ENCODE peak calls at places on chromosomes 1 and 21, in four cellular contexts. One of them, this sample, is unnamed.

GRCh38 chr1:108533351-108534083 is 26.4 kb upstream of the EEIG2 start:
- DNase-seq in CD4-positive, alpha-beta T cell: no peak
- DNase-seq in right lobe of liver: no peak
- DNase-seq in Panc1: no peak
- DNase-seq in this sample: peak; percentile 63

GRCh38 chr1:196355206-196355786 is 252.9 kb downstream of the KCNT2 start:
- DNase-seq in CD4-positive, alpha-beta T cell: no peak
- DNase-seq in right lobe of liver: no peak
- DNase-seq in Panc1: no peak
- DNase-seq in this sample: no peak

GRCh38 chr1:45026446-45026845 is 14.4 kb downstream of the UROD start:
- DNase-seq in CD4-positive, alpha-beta T cell: no peak
- DNase-seq in right lobe of liver: no peak
- DNase-seq in Panc1: no peak
- DNase-seq in this sample: no peak

GRCh38 chr21:25501448-25501847 is 105.8 kb downstream of the MRPL39 start:
- DNase-seq in CD4-positive, alpha-beta T cell: no peak
- DNase-seq in right lobe of liver: no peak
- DNase-seq in Panc1: no peak
- DNase-seq in this sample: no peak

GRCh38 chr1:100658716-100659026 is 60.9 kb upstream of the VCAM1 start:
- DNase-seq in CD4-positive, alpha-beta T cell: no peak
- DNase-seq in right lobe of liver: no peak
- DNase-seq in Panc1: no peak
- DNase-seq in this sample: no peak

GRCh38 chr1:155218854-155219591 is 10.5 kb downstream of the MTX1 start:
- DNase-seq in CD4-positive, alpha-beta T cell: no peak
- DNase-seq in right lobe of liver: no peak
- DNase-seq in Panc1: no peak
- DNase-seq in this sample: no peak

GRCh38 chr1:65444128-65444527 is 23.7 kb downstream of the LEPR start:
- DNase-seq in CD4-positive, alpha-beta T cell: no peak
- DNase-seq in right lobe of liver: no peak
- DNase-seq in Panc1: no peak
- DNase-seq in this sample: no peak

GRCh38 chr1:212062832-212063438 is 27.4 kb downstream of the DTL start:
- DNase-seq in CD4-positive, alpha-beta T cell: no peak
- DNase-seq in right lobe of liver: no peak
- DNase-seq in Panc1: no peak
- DNase-seq in this sample: no peak

GRCh38 chr1:56506314-56506743 is 73.0 kb downstream of the PLPP3 start:
- DNase-seq in CD4-positive, alpha-beta T cell: no peak
- DNase-seq in right lobe of liver: no peak
- DNase-seq in Panc1: no peak
- DNase-seq in this sample: no peak

GRCh38 chr1:109425391-109425790 is 857 bp downstream of the PSMA5 start:
- DNase-seq in CD4-positive, alpha-beta T cell: no peak
- DNase-seq in right lobe of liver: no peak
- DNase-seq in Panc1: no peak
- DNase-seq in this sample: no peak

GRCh38 chr1:154860154-154860870 is 9.8 kb downstream of the KCNN3 start:
- DNase-seq in CD4-positive, alpha-beta T cell: no peak
- DNase-seq in right lobe of liver: no peak
- DNase-seq in Panc1: no peak
- DNase-seq in this sample: no peak

GRCh38 chr1:8870118-8870517 is 8.4 kb downstream of the ENO1 start:
- DNase-seq in CD4-positive, alpha-beta T cell: no peak
- DNase-seq in right lobe of liver: no peak
- DNase-seq in Panc1: no peak
- DNase-seq in this sample: no peak

GRCh38 chr1:222385973-222386372 is 161.9 kb downstream of the HHIPL2 start:
- DNase-seq in CD4-positive, alpha-beta T cell: no peak
- DNase-seq in right lobe of liver: no peak
- DNase-seq in Panc1: no peak
- DNase-seq in this sample: no peak

GRCh38 chr1:115165776-115166175 is 76.5 kb upstream of the TSPAN2 start:
- DNase-seq in CD4-positive, alpha-beta T cell: no peak
- DNase-seq in right lobe of liver: no peak
- DNase-seq in Panc1: no peak
- DNase-seq in this sample: no peak

GRCh38 chr1:160179336-160179735 is 11.0 kb upstream of the CASQ1 start:
- DNase-seq in CD4-positive, alpha-beta T cell: no peak
- DNase-seq in right lobe of liver: no peak
- DNase-seq in Panc1: no peak
- DNase-seq in this sample: no peak
- H3K27ac ChIP-seq in CD4-positive, alpha-beta T cell: no peak overlapping the region
- H3K27ac ChIP-seq in right lobe of liver: no peak overlapping the region
- H3K27ac ChIP-seq in Panc1: no peak overlapping the region
- H3K27ac ChIP-seq in this sample: no peak overlapping the region

GRCh38 chr21:43728467-43729390 is 9.8 kb downstream of the PDXK start:
- DNase-seq in CD4-positive, alpha-beta T cell: peak; percentile 83
- DNase-seq in right lobe of liver: peak; percentile 99
- DNase-seq in Panc1: peak; percentile 48
- DNase-seq in this sample: peak; percentile 87

GRCh38 chr21:43723648-43724047 is 4.7 kb downstream of the PDXK start:
- DNase-seq in CD4-positive, alpha-beta T cell: no peak
- DNase-seq in right lobe of liver: no peak
- DNase-seq in Panc1: no peak
- DNase-seq in this sample: no peak

GRCh38 chr21:43726686-43727570 is 8.0 kb downstream of the PDXK start:
- DNase-seq in CD4-positive, alpha-beta T cell: no peak
- DNase-seq in right lobe of liver: no peak
- DNase-seq in Panc1: no peak
- DNase-seq in this sample: no peak

GRCh38 chr21:43731476-43731875 is 12.5 kb downstream of the PDXK start:
- DNase-seq in CD4-positive, alpha-beta T cell: no peak
- DNase-seq in right lobe of liver: no peak
- DNase-seq in Panc1: no peak
- DNase-seq in this sample: no peak

GRCh38 chr21:43727571-43728466 is 8.9 kb downstream of the PDXK start:
- DNase-seq in CD4-positive, alpha-beta T cell: no peak
- DNase-seq in right lobe of liver: peak; percentile 93
- DNase-seq in Panc1: no peak
- DNase-seq in this sample: peak; percentile 86
- TF ChIP-seq CTCF in CD4-positive, alpha-beta T cell: no peak
- TF ChIP-seq CTCF in right lobe of liver: no peak
- TF ChIP-seq CTCF in Panc1: no peak
- TF ChIP-seq CTCF in this sample: no peak

DNA sequence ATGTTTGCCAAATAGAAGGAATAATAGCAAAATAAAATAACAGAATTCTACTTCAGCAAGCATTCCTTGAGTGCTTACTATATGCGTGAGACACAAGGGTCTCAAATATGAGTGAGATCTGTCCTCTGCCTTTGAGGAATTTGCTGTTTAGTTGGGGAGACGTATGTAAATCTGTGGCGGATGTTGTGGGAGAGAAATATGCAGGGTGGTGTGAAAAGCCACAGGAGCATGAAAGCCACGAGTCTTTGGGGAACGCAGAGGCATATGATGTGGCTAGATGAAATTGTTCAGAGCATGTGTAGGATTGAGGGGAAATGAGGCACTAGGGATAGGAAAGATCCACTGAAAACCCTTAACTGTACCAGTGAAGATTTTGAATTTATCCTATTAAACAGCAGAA is 244.4 kb downstream of the PBX1 start:
- DNase-seq in CD4-positive, alpha-beta T cell: no peak
- DNase-seq in right lobe of liver: no peak
- DNase-seq in Panc1: no peak
- DNase-seq in this sample: no peak
- H3K9me3 ChIP-seq in CD4-positive, alpha-beta T cell: no peaks in the 10 kb centered on the region
- H3K9me3 ChIP-seq in right lobe of liver: no peaks in the 10 kb centered on the region
- H3K9me3 ChIP-seq in Panc1: no peaks in the 10 kb centered on the region
- H3K9me3 ChIP-seq in this sample: no peaks in the 10 kb centered on the region

GRCh38 chr1:43292679-43293078 is 7.3 kb upstream of the C1orf210 start:
- DNase-seq in CD4-positive, alpha-beta T cell: no peak
- DNase-seq in right lobe of liver: no peak
- DNase-seq in Panc1: no peak
- DNase-seq in this sample: no peak
- H3K27ac ChIP-seq in CD4-positive, alpha-beta T cell: no peak overlapping the region
- H3K27ac ChIP-seq in right lobe of liver: no peak overlapping the region
- H3K27ac ChIP-seq in Panc1: no peak overlapping the region
- H3K27ac ChIP-seq in this sample: peak overlapping the region; percentile 73

DNA sequence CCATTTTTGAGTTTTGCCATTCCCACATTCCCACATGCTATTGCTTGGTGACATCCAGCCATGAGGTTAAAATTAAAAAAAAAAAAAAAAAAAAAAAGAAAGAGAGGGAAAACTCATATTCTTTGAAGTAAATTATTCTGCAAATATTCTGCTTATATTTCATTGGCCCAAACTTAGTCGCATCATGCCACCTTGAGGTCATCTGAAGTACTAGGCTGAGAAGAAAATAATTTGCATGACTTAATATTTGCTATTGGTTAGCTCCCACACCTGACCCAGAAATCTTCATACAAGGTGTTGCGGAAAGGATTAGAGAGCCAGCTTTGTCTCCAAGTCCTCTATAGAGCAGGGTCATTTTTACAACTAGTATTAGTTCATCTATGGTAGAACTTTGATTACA is 2206.0 kb downstream of the MRPL39 start:
- DNase-seq in CD4-positive, alpha-beta T cell: no peak
- DNase-seq in right lobe of liver: no peak
- DNase-seq in Panc1: peak; percentile 2
- DNase-seq in this sample: no peak
- TF ChIP-seq CTCF in CD4-positive, alpha-beta T cell: no peak
- TF ChIP-seq CTCF in right lobe of liver: no peak
- TF ChIP-seq CTCF in Panc1: peak; percentile 22
- TF ChIP-seq CTCF in this sample: peak; percentile 41

DNA sequence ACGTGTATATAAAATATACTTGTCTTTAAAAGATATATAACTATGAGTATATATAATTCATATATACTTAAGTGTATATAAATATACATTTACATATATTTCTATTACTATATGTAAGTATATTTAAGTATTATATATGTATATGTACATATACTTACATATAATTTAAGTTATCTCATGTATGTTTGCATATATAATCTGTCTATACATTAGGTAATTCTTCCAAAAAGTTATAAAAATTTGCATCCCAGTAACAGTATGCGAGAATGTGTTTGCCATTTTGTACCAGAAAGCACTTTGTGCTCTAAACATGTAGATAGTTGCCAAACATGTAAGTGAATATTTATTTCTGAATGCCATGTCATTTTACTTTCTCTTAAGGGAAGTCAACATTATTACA is at the start of gene OR2AK2:
- DNase-seq in CD4-positive, alpha-beta T cell: no peak
- DNase-seq in right lobe of liver: no peak
- DNase-seq in Panc1: no peak
- DNase-seq in this sample: no peak
- H3K9me3 ChIP-seq in CD4-positive, alpha-beta T cell: no peaks in the 10 kb centered on the region
- H3K9me3 ChIP-seq in right lobe of liver: no peaks in the 10 kb centered on the region
- H3K9me3 ChIP-seq in Panc1: no peaks in the 10 kb centered on the region
- H3K9me3 ChIP-seq in this sample: no peaks in the 10 kb centered on the region

GRCh38 chr1:179126338-179127060 is 44.6 kb downstream of the TOR3A start:
- DNase-seq in CD4-positive, alpha-beta T cell: no peak
- DNase-seq in right lobe of liver: peak; percentile 88
- DNase-seq in Panc1: no peak
- DNase-seq in this sample: no peak

GRCh38 chr1:179127163-179127895 is 45.5 kb downstream of the TOR3A start:
- DNase-seq in CD4-positive, alpha-beta T cell: no peak
- DNase-seq in right lobe of liver: no peak
- DNase-seq in Panc1: no peak
- DNase-seq in this sample: no peak

GRCh38 chr1:179128520-179128919 is 46.6 kb downstream of the TOR3A start:
- DNase-seq in CD4-positive, alpha-beta T cell: no peak
- DNase-seq in right lobe of liver: no peak
- DNase-seq in Panc1: no peak
- DNase-seq in this sample: peak; percentile 84

GRCh38 chr1:179124866-179125265 is 43.0 kb downstream of the TOR3A start:
- DNase-seq in CD4-positive, alpha-beta T cell: no peak
- DNase-seq in right lobe of liver: no peak
- DNase-seq in Panc1: no peak
- DNase-seq in this sample: no peak

DNA sequence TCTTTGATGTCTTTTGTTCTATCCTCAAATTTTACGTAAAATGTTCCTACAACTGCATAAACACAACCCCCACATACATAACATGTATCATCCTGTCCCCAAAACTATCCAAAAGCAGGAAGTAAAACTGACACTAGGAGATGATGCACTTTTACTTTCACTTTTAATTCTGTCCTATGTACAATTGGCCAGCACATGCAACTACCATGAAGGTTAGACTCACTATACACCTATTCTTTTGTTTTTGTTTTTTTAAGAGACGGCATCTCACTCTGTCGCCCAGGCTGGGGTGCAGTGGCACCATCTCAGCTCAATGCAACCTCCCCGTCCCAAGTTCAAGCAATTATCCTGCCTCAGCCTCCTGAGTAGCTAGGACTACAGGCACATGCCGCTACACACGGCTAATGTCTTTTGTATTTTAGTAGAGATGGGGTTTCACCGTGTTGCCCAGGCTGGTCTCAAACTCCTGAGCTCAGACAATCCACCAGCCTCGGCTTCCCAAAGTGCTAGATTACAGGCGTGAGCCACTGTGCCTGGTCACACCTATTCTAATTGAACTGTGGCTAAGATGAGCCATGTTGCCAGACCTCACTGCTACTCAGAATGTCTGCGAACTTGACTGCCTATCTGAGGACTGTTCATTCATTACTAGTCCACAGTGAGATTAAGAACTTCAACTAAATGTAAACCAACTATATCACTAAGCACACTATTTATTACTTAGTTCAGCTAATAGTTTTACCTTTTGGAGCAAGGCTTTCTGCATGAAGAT is 48.0 kb downstream of the TOR3A start:
- DNase-seq in CD4-positive, alpha-beta T cell: peak; percentile 16
- DNase-seq in right lobe of liver: no peak
- DNase-seq in Panc1: no peak
- DNase-seq in this sample: no peak
- H3K27ac ChIP-seq in CD4-positive, alpha-beta T cell: peak overlapping the region; percentile 60
- H3K27ac ChIP-seq in right lobe of liver: peak overlapping the region; percentile 56
- H3K27ac ChIP-seq in Panc1: peak overlapping the region; percentile 74
- H3K27ac ChIP-seq in this sample: peak overlapping the region; percentile 99

GRCh38 chr1:25758466-25759070 is 41.4 kb upstream of the SELENON start:
- DNase-seq in CD4-positive, alpha-beta T cell: no peak
- DNase-seq in right lobe of liver: no peak
- DNase-seq in Panc1: no peak
- DNase-seq in this sample: no peak
- TF ChIP-seq CTCF in CD4-positive, alpha-beta T cell: no peak
- TF ChIP-seq CTCF in right lobe of liver: no peak
- TF ChIP-seq CTCF in Panc1: no peak
- TF ChIP-seq CTCF in this sample: no peak

DNA sequence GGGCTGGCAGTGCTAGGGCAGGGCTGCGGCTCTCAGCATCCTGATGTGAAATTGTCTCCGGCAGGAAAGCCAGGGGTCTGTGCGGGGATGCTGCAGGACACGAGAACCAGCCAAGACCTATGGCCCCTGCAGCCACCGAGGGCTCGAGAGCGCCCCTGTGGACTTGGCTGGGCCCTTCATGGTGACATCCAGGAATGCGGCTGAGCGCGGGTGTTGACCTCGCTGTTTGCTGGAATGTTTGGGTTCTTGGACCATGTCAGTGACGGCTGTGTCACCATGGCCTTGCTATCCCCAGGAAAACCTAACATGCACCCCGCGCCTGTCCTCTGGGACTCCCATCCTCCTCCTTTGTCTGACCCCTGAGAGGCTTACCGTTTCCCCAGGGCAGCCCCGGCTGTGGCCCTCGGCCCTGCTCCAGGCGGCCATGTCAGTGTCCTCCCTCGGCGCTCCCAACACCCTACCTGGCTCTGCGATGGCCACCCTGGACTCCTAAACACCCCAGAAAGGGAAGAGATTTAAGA is 14.3 kb upstream of the C1orf174 start:
- DNase-seq in CD4-positive, alpha-beta T cell: no peak
- DNase-seq in right lobe of liver: no peak
- DNase-seq in Panc1: no peak
- DNase-seq in this sample: no peak
- H3K9me3 ChIP-seq in CD4-positive, alpha-beta T cell: no peaks in the 10 kb centered on the region
- H3K9me3 ChIP-seq in right lobe of liver: no peaks in the 10 kb centered on the region
- H3K9me3 ChIP-seq in Panc1: no peaks in the 10 kb centered on the region
- H3K9me3 ChIP-seq in this sample: no peaks in the 10 kb centered on the region

GRCh38 chr1:118985611-118986290 is 2.4 kb downstream of the TBX15 start:
- DNase-seq in CD4-positive, alpha-beta T cell: no peak
- DNase-seq in right lobe of liver: no peak
- DNase-seq in Panc1: no peak
- DNase-seq in this sample: no peak
- H3K27ac ChIP-seq in CD4-positive, alpha-beta T cell: no peak overlapping the region
- H3K27ac ChIP-seq in right lobe of liver: no peak overlapping the region
- H3K27ac ChIP-seq in Panc1: peak overlapping the region; percentile 44
- H3K27ac ChIP-seq in this sample: no peak overlapping the region